ENCODE peak calls at places on chromosomes 11 and 22, in six cellular contexts. G is Peyer's patch, L is ovary, H is B cell, R is fibroblast of mammary gland, A is endothelial cell. D is an unnamed sample.

GRCh38 chr11:11010624-11011127 is 152.8 kb upstream of the ZBED5 start:
- DNase-seq in A (peak; percentile 38), G (peak; percentile 57), R (peak; percentile 18), L (no peak), H (no peak), D (no peak)

GRCh38 chr22:46303347-46303965 is 6.8 kb downstream of the GTSE1 start:
- DNase-seq in L (no peak), G (no peak), R (peak; percentile 43), H (no peak), A (no peak), D (no peak)

GRCh38 chr11:93198221-93198650 is 445 bp upstream of the SLC36A4 start:
- DNase-seq in G (no peak), H (no peak), A (no peak), L (no peak), R (peak; percentile 31), D (no peak)

GRCh38 chr11:101470881-101471535 is 112.8 kb downstream of the TRPC6 start:
- DNase-seq in R (peak; percentile 30), H (no peak), L (no peak), G (no peak), A (no peak), D (no peak)

GRCh38 chr22:24567668-24568067 is 11.9 kb downstream of the SNRPD3 start:
- DNase-seq in A (no peak), R (no peak), G (no peak), L (no peak), H (no peak), D (no peak)

GRCh38 chr22:32020117-32020516 is 22.9 kb upstream of the SLC5A1 start:
- DNase-seq in H (no peak), R (peak; percentile 92), G (no peak), A (no peak), L (no peak), D (no peak)

GRCh38 chr11:119323532-119324033 is 6.7 kb upstream of the MCAM start:
- DNase-seq in L (peak; percentile 81), R (peak; percentile 70), H (peak; percentile 61), G (peak; percentile 67), A (peak; percentile 84), D (no peak)

GRCh38 chr11:19820100-19820499 is 107.5 kb downstream of the NAV2 start:
- DNase-seq in L (no peak), H (no peak), G (no peak), A (no peak), R (peak; percentile 25), D (peak; percentile 35)

GRCh38 chr11:135069884-135070283 is 657.8 kb upstream of the B3GAT1 start:
- DNase-seq in A (no peak), G (no peak), H (no peak), L (no peak), R (no peak), D (no peak)

GRCh38 chr11:93537767-93538261 is 5.4 kb downstream of the SMCO4 start:
- DNase-seq in R (peak; percentile 35), L (no peak), A (no peak), G (no peak), H (no peak), D (no peak)

GRCh38 chr11:20566591-20567434 is 32.6 kb upstream of the SLC6A5 start:
- DNase-seq in G (no peak), H (no peak), L (no peak), R (no peak), A (no peak), D (no peak)

GRCh38 chr11:898540-899190 is 11.9 kb downstream of the CHID1 start:
- DNase-seq in R (peak; percentile 25), A (peak; percentile 30), G (no peak), H (no peak), L (no peak), D (no peak)

GRCh38 chr11:103281301-103281700 is 172.1 kb downstream of the DYNC2H1 start:
- DNase-seq in R (peak; percentile 23), G (no peak), L (no peak), H (no peak), A (no peak), D (no peak)

DNA sequence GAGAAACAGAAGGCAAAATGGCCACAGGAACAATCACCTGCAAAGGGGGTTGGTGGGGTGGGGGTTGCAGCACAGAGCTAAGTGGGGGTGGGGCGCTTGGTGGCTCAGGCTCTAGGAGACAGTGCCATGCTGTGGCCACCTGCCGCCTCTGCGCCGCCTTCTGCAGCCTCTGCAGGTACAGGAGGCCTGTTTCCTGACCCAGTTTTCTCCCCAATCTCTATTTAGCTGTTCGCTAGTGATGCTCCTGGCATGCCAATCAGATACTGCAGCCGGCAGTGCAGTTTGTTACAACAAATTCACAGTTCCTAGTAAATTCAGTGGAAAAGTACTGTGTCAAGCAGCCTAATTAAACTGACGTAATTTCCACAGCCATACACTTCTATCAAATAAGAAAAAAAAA is 106.4 kb downstream of the SERGEF start:
- DNase-seq in H (no peak), L (no peak), A (peak; percentile 20), G (no peak), R (no peak), D (no peak)
- TF ChIP-seq CTCF in H (no peak), L (no peak), A (no peak), G (no peak), R (no peak), D (peak; percentile 5)

DNA sequence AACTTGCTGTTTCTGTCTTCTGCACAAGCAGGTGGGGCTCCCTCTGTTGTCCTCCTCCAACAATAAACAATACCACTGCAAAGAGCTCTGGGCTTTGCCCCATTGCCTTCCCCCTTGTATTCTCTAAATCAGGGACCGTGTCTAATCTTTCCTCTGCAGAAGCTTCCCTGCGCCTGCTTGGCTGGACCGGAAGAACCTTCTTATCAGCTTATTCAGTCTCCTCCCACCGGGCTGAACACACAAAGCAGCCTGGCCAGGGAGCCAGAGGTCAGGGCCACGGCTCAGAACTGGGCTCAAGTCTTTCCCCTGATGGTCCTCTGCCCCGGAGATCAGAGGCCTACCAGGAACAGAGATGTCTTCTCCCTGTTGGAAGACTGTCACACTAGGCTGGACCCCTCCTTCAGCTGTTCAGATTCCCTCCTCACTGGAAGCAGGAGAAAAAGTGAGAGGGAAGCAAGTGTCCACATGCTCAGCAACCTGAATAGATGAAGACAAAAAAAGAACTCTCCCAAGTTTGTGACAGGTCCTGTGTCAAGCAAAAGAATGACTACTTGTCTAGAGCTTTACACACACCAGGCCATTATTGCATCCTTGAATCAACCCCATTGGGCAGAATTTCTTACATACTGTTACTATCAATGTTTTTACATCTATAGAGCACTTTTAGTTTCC is 63.7 kb downstream of the RAB30 start:
- DNase-seq in R (no peak), A (peak; percentile 46), L (peak; percentile 89), H (no peak), G (peak; percentile 72), D (no peak)
- TF ChIP-seq CTCF in R (no peak), A (no peak), L (no peak), H (no peak), G (no peak), D (no peak)

DNA sequence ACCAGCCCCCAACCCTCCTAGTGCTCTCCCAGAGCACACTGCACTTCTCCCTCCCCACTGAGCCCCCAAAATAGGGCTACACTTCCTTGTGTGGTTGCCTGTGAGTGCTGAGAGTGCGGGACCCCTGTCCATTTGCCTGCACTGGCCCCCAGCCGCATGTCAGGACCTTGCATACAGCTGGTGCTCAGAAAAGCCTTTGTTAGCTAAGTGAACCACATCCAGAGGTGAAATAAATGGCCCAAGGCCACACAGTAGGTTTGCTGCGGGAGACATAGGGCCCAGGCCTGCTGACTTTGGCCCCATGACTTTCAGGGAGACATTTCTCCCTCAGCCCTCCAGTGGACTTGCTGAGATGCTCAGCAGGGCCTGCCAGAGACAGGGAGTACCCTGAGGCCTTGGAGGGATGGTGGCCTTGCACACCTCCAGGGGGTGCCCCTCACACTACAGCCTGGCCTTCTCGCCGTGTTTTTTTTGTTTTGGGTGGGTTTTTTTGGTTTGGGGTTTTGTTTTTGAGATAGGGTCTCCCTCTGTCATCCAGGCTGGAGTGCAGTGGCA is 10.2 kb downstream of the SSTR3 start:
- DNase-seq in H (peak; percentile 4), L (no peak), A (no peak), R (no peak), G (peak; percentile 32), D (no peak)
- TF ChIP-seq CTCF in H (no peak), L (no peak), A (no peak), R (no peak), G (no peak), D (no peak)

GRCh38 chr22:17119481-17120202 is 1.5 kb downstream of the TMEM121B start:
- DNase-seq in G (peak; percentile 67), L (no peak), R (peak; percentile 30), H (no peak), A (peak; percentile 67), D (no peak)
- TF ChIP-seq CTCF in G (peak; percentile 48), L (no peak), R (peak; percentile 16), H (no peak), A (peak; percentile 70), D (no peak)

DNA sequence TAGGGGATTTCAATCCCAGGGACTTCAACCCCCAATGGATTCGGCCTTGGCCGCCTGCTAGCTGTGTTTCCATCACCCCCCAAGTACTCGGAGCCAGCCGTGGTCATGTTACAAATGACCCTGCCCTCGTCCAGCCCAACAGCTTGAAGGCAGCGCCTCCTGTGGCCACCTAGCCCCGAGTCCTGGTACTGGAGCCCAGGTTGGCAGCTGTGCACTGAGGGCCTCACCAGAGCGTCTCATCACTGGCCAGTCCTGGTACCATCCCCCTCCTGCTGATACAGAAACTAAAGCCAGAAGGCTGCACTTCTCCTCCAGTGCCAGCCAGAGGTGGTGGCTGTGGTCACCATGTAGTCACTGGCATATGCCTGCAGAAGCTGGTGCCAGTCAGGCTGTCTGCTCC is 44.9 kb upstream of the FADD start:
- DNase-seq in R (no peak), H (no peak), A (peak; percentile 59), L (no peak), G (no peak), D (no peak)
- TF ChIP-seq CTCF in R (peak; percentile 10), H (no peak), A (peak; percentile 30), L (no peak), G (no peak), D (peak; percentile 12)

DNA sequence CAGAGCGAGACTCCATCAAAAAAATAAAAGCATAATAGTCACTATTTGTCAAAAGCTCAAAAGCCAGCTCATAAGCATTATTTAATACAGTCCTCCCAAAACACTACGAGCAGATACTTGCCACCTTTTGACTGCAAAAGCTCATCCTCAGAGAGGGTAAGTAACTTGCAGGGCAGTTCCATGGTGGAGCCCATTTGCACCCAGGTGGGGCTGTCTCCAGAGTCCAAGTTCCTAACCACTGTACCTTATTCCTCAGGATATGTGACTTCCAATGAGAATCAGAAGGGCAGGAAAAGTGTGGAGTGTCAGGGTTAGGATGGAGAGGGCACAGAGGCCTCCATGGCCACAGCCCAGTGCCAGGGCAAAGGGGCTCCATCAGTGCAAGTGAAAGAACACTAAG is 28.6 kb upstream of the POU2AF1 start:
- DNase-seq in L (no peak), R (no peak), A (no peak), G (no peak), H (no peak), D (no peak)
- TF ChIP-seq CTCF in L (no peak), R (no peak), A (no peak), G (no peak), H (no peak), D (no peak)

GRCh38 chr11:68763926-68764657 is 12.8 kb upstream of the TESMIN start:
- DNase-seq in G (no peak), A (no peak), R (no peak), H (no peak), L (no peak), D (no peak)
- TF ChIP-seq CTCF in G (no peak), A (no peak), R (no peak), H (no peak), L (no peak), D (no peak)